ENCODE peak calls at places on chromosomes 11 and 22, in four cellular contexts. G is naive thymus-derived CD4-positive, alpha-beta T cell; W is cardiac muscle cell; I is kidney epithelial cell. U is an unnamed sample. For H3K27me3, the result is how much of the 10 kb centered on the place peaks cover.

GRCh38 chr22:47884200-47884599 is 1121.8 kb downstream of the TBC1D22A start:
- DNase-seq in G (no peak), W (no peak), I (no peak), U (no peak)

GRCh38 chr22:39332441-39333064 is 13.1 kb upstream of the RPL3 start:
- DNase-seq in G (no peak), W (peak), I (no peak), U (no peak)

GRCh38 chr11:59207988-59208432 is 4.7 kb downstream of the MPEG1 start:
- DNase-seq in G (no peak), W (peak), I (peak), U (peak)

GRCh38 chr11:111476366-111476765 is 35.8 kb downstream of the BTG4 start:
- DNase-seq in G (no peak), W (no peak), I (no peak), U (no peak)

GRCh38 chr11:6455070-6455469 is 14.3 kb upstream of the HPX start:
- DNase-seq in G (no peak), W (no peak), I (no peak), U (no peak)

GRCh38 chr22:48660104-48660794 is 1167.4 kb downstream of the BRD1 start:
- DNase-seq in G (no peak), W (no peak), I (no peak), U (no peak)

GRCh38 chr11:111455291-111456085 is 56.7 kb downstream of the BTG4 start:
- DNase-seq in G (no peak), W (no peak), I (no peak), U (no peak)

GRCh38 chr22:33909075-33909458 is 11.2 kb downstream of the LARGE1 start:
- DNase-seq in G (no peak), W (no peak), I (no peak), U (no peak)

GRCh38 chr22:38230108-38230825 is 28.5 kb downstream of the MAFF start:
- DNase-seq in G (no peak), W (peak), I (no peak), U (no peak)

GRCh38 chr11:118216621-118217526 is 7.9 kb downstream of the JAML start:
- DNase-seq in G (no peak), W (no peak), I (no peak), U (no peak)

GRCh38 chr11:73999581-74000306 is 9.1 kb downstream of the UCP3 start:
- DNase-seq in G (no peak), W (no peak), I (no peak), U (no peak)

GRCh38 chr11:13055200-13055599 is 46.1 kb downstream of the RASSF10 start:
- DNase-seq in G (no peak), W (no peak), I (no peak), U (no peak)

GRCh38 chr11:122093731-122094130 is 22.3 kb downstream of the BLID start:
- DNase-seq in G (no peak), W (no peak), I (no peak), U (no peak)

GRCh38 chr22:45881524-45881875 is 95.5 kb downstream of the WNT7B start:
- DNase-seq in G (no peak), W (no peak), I (no peak), U (no peak)

GRCh38 chr11:120091121-120091520 is 46.8 kb downstream of the TRIM29 start:
- DNase-seq in G (no peak), W (no peak), I (no peak), U (no peak)

GRCh38 chr11:9840460-9841004 is 176.7 kb downstream of the SWAP70 start:
- DNase-seq in G (no peak), W (no peak), I (no peak), U (no peak)

GRCh38 chr11:63667993-63668392 is 3.2 kb downstream of the ATL3 start:
- DNase-seq in G (no peak), W (no peak), I (peak), U (no peak)

GRCh38 chr11:19076744-19077589 is 16.4 kb upstream of the MRGPRX2 start:
- DNase-seq in G (peak), W (peak), I (no peak), U (no peak)

GRCh38 chr11:118633319-118633690 is 25.9 kb downstream of the PHLDB1 start:
- DNase-seq in G (no peak), W (no peak), I (no peak), U (no peak)

GRCh38 chr11:100687630-100688395 is 725 bp downstream of the ARHGAP42 start:
- DNase-seq in G (no peak), W (peak), I (peak), U (peak)

GRCh38 chr11:120197977-120198376 is 12.9 kb upstream of the OAF start:
- DNase-seq in G (no peak), W (no peak), I (no peak), U (no peak)

GRCh38 chr22:22110548-22111266 is 128.1 kb upstream of the TOP3B start:
- DNase-seq in G (no peak), W (peak), I (peak), U (peak)

GRCh38 chr11:14902650-14903350 is 10.8 kb upstream of the CYP2R1 start:
- DNase-seq in G (no peak), W (no peak), I (no peak), U (no peak)

GRCh38 chr11:73980001-73980960 is 2.4 kb downstream of the UCP2 start:
- DNase-seq in G (peak), W (no peak), I (peak), U (peak)

GRCh38 chr11:65298655-65299179 is 15.9 kb upstream of the CDC42EP2 start:
- DNase-seq in G (no peak), W (peak), I (no peak), U (no peak)

GRCh38 chr22:19841641-19842385 is 12.9 kb downstream of the GNB1L start:
- DNase-seq in G (no peak), W (no peak), I (no peak), U (no peak)
- H3K27me3 ChIP-seq in G (under half), W (under half), I (under half), U (under half)

GRCh38 chr11:35381720-35382322 is 37.5 kb downstream of the SLC1A2 start:
- DNase-seq in G (no peak), W (no peak), I (no peak), U (no peak)
- H3K27me3 ChIP-seq in G (under half), W (under half), I (under half), U (under half)

DNA sequence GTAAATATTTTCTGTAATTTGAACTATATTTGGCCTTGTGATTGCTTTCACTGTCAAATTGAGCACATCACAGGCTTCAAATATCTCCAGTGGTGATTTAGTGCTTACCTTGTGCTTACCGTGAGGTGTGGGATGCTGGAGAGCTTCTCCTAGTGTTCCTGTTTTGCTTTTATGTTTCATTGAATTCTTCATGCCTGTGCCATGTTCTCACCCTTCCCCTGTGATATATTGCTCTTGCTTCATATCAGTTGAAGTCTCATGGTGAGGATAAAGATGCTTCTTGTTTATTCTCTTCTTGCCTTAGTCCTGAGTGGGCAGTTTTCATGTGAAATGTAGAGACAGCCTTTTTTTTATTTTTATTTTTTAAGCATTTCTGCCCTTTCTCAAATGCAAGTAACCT is 198.0 kb upstream of the PDGFD start:
- DNase-seq in G (no peak), W (no peak), I (no peak), U (no peak)
- H3K27me3 ChIP-seq in G (under half), W (under half), I (under half), U (under half)

GRCh38 chr22:27152033-27152432 is 494.6 kb downstream of the MIAT start:
- DNase-seq in G (no peak), W (no peak), I (no peak), U (no peak)

GRCh38 chr22:27154717-27155116 is 497.3 kb downstream of the MIAT start:
- DNase-seq in G (no peak), W (peak), I (no peak), U (no peak)

GRCh38 chr22:27153386-27153785 is 496.0 kb downstream of the MIAT start:
- DNase-seq in G (no peak), W (no peak), I (no peak), U (no peak)

GRCh38 chr22:27151407-27151806 is 494.0 kb downstream of the MIAT start:
- DNase-seq in G (no peak), W (no peak), I (no peak), U (no peak)

DNA sequence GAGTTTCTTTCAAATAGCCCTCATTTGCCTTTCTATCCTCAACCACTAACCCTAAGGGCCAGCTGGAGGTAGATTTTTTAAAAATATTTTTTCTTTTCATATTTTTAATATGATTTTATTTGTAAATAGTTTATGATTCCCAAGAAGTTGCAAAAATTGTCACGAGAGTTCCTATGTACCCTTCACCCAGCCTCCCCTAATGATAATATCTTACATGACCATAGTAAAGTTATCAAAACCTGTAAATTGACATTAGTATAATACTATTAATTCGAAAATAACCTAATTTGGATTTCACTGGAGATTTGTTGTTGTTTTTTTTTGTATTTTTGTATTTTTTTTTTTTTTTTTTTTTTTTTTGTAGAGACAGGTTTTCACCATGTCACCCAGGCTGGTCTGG is 495.5 kb downstream of the MIAT start:
- DNase-seq in G (no peak), W (no peak), I (no peak), U (no peak)
- H3K27me3 ChIP-seq in G (under half), W (under half), I (under half), U (under half)

GRCh38 chr11:124722176-124722575 is 17.6 kb upstream of the NRGN start:
- DNase-seq in G (no peak), W (no peak), I (no peak), U (no peak)
- H3K27me3 ChIP-seq in G (under half), W (half or more), I (under half), U (under half)

GRCh38 chr11:70073188-70073817 is 4.8 kb upstream of the ANO1 start:
- DNase-seq in G (no peak), W (no peak), I (no peak), U (no peak)

GRCh38 chr11:70073881-70074371 is 4.2 kb upstream of the ANO1 start:
- DNase-seq in G (no peak), W (no peak), I (no peak), U (no peak)

GRCh38 chr11:70070736-70071135 is 7.4 kb upstream of the ANO1 start:
- DNase-seq in G (no peak), W (no peak), I (no peak), U (no peak)

GRCh38 chr11:70071996-70072395 is 6.1 kb upstream of the ANO1 start:
- DNase-seq in G (no peak), W (no peak), I (no peak), U (no peak)

GRCh38 chr11:70072471-70073187 is 5.5 kb upstream of the ANO1 start:
- DNase-seq in G (no peak), W (no peak), I (no peak), U (no peak)
- H3K27me3 ChIP-seq in G (under half), W (half or more), I (under half), U (under half)

GRCh38 chr22:50041361-50042065 is 16.6 kb downstream of the TTLL8 start:
- DNase-seq in G (no peak), W (no peak), I (no peak), U (no peak)
- H3K27me3 ChIP-seq in G (under half), W (under half), I (under half), U (under half)

GRCh38 chr11:105867742-105868141 is 154.3 kb downstream of the MSANTD4 start:
- DNase-seq in G (no peak), W (peak), I (no peak), U (no peak)
- H3K27me3 ChIP-seq in G (under half), W (under half), I (under half), U (under half)

U was measured in HL-60.